ENCODE peak calls at places on chromosomes 1 and 21, in six cellular contexts. V is HepG2, M is HCT116, F is K562, R is H1, E is GM12878. C is an unnamed sample.
A peak's percentile ranks its signal among the peaks of the same experiment; 100 is the strongest.

GRCh38 chr1:7281821-7282220 is 489.3 kb upstream of the VAMP3 start:
- DNase-seq in F (no peak), M (no peak), E (no peak), V (no peak), R (no peak), C (no peak)

GRCh38 chr1:46699670-46700069 is 19.2 kb downstream of the EFCAB14 start:
- DNase-seq in E (no peak), V (no peak), M (no peak), R (no peak), F (no peak), C (no peak)

GRCh38 chr21:38819051-38819718 is 13.5 kb downstream of the ETS2 start:
- DNase-seq in F (no peak), M (no peak), V (no peak), R (no peak), E (no peak), C (no peak)

GRCh38 chr1:161044535-161044907 is 1.3 kb downstream of the USF1 start:
- DNase-seq in M (no peak), V (no peak), R (no peak), F (no peak), E (no peak), C (no peak)

GRCh38 chr1:9251501-9251900 is 16.9 kb downstream of the H6PD start:
- DNase-seq in M (no peak), F (no peak), E (no peak), V (no peak), R (no peak), C (no peak)

GRCh38 chr1:225794954-225795353 is 15.0 kb upstream of the EPHX1 start:
- DNase-seq in M (no peak), F (no peak), E (no peak), R (no peak), V (no peak), C (no peak)

GRCh38 chr21:42538479-42539275 is 25.0 kb downstream of the SLC37A1 start:
- DNase-seq in V (no peak), R (no peak), E (no peak), F (no peak), M (no peak), C (no peak)

GRCh38 chr1:78587213-78587612 is 33.0 kb upstream of the IFI44L start:
- DNase-seq in R (no peak), M (no peak), V (no peak), E (no peak), F (no peak), C (no peak)

GRCh38 chr1:235979716-235980338 is 85.1 kb downstream of the NID1 start:
- DNase-seq in F (no peak), E (no peak), M (no peak), R (no peak), V (no peak), C (no peak)

GRCh38 chr1:183227963-183228649 is 42.0 kb downstream of the LAMC2 start:
- DNase-seq in V (peak; percentile 30), E (no peak), M (peak; percentile 26), R (peak; percentile 88), F (peak; percentile 71), C (peak; percentile 78)

GRCh38 chr21:28240586-28240985 is 752.1 kb downstream of the LTN1 start:
- DNase-seq in R (no peak), F (no peak), E (no peak), M (no peak), V (no peak), C (no peak)

GRCh38 chr1:206859082-206859491 is 6.3 kb upstream of the IL20 start:
- DNase-seq in F (no peak), V (no peak), M (no peak), R (no peak), E (no peak), C (no peak)

GRCh38 chr21:45965084-45965826 is 16.3 kb upstream of the COL6A1 start:
- DNase-seq in M (no peak), F (no peak), R (no peak), V (no peak), E (no peak), C (no peak)

GRCh38 chr1:158398818-158399502 is at the start of gene OR10T2:
- DNase-seq in E (no peak), V (no peak), F (no peak), M (no peak), R (no peak), C (no peak)

GRCh38 chr1:245179706-245180105 is 24.9 kb downstream of the KIF26B start:
- DNase-seq in V (no peak), R (no peak), F (no peak), M (no peak), E (no peak), C (no peak)

GRCh38 chr1:241591317-241591716 is 48.9 kb downstream of the CHML start:
- DNase-seq in V (no peak), M (no peak), F (no peak), R (no peak), E (no peak), C (peak; percentile 23)

GRCh38 chr1:54125671-54126070 is 27.1 kb downstream of the CDCP2 start:
- DNase-seq in E (no peak), M (no peak), V (peak; percentile 32), F (no peak), R (no peak), C (no peak)

GRCh38 chr1:108877858-108878257 is 1.1 kb downstream of the GPSM2 start:
- DNase-seq in M (no peak), R (no peak), F (no peak), V (no peak), E (no peak), C (no peak)

GRCh38 chr1:227891955-227892871 is 55.5 kb downstream of the WNT9A start:
- DNase-seq in M (no peak), F (no peak), E (no peak), R (peak; percentile 50), V (no peak), C (no peak)

GRCh38 chr1:37761416-37762095 is 3.4 kb downstream of the EPHA10 start:
- DNase-seq in E (no peak), R (no peak), V (no peak), F (no peak), M (no peak), C (no peak)

GRCh38 chr1:206006946-206007345 is 3.8 kb upstream of the RAB7B start:
- DNase-seq in F (no peak), V (no peak), E (no peak), R (no peak), M (no peak), C (no peak)

GRCh38 chr1:59699227-59699847 is 115.4 kb upstream of the HOOK1 start:
- DNase-seq in V (peak; percentile 48), E (no peak), M (peak; percentile 15), R (no peak), F (peak; percentile 53), C (peak; percentile 47)

GRCh38 chr1:232884262-232884661 is 66.1 kb upstream of the NTPCR start:
- DNase-seq in E (no peak), V (no peak), M (no peak), F (no peak), R (no peak), C (no peak)

GRCh38 chr1:110477041-110477440 is 26.1 kb downstream of the PROK1 start:
- DNase-seq in F (peak; percentile 42), M (peak; percentile 90), R (no peak), E (no peak), V (peak; percentile 13), C (no peak)

GRCh38 chr1:215181518-215181917 is 99.0 kb downstream of the KCNK2 start:
- DNase-seq in R (no peak), E (no peak), M (no peak), F (no peak), V (peak; percentile 1), C (no peak)

GRCh38 chr1:77977989-77978292 is 931 bp downstream of the FUBP1 start:
- DNase-seq in V (no peak), F (no peak), R (no peak), E (no peak), M (no peak), C (no peak)

GRCh38 chr1:21547876-21548275 is 38.7 kb downstream of the ALPL start:
- DNase-seq in R (no peak), E (no peak), V (no peak), F (no peak), M (no peak), C (no peak)
- TF ChIP-seq YY1 in R (no peak), E (no peak), V (no peak), F (no peak), M (no peak), C (no peak)

DNA sequence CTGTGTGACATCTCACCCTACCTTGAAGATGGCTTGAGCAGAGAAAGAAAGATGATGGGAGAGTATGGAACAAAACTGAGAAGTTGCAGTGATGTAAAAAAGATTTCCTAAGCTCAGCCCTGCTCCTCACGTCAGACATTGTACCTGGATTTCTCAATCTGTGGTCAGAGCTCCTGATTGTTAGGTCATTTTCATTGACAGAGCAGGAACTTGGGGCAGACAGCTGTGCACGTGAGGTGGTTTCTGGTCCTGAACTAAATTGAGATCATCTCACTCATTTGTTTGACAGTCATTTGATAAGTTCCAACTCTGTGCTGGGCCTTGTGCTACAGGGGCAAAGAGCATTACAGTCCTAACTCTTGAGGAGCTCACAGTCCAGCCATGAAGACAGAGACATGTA is 10.2 kb downstream of the TRAF3IP3 start:
- DNase-seq in V (no peak), E (no peak), M (no peak), R (no peak), F (no peak), C (no peak)
- TF ChIP-seq ZNF274 in V (no peak), E (no peak), M (no peak), R (no peak), F (no peak), C (no peak)

GRCh38 chr1:116006486-116006964 is 30.2 kb downstream of the SLC22A15 start:
- DNase-seq in V (no peak), E (peak; percentile 26), F (no peak), R (no peak), M (no peak), C (no peak)
- TF ChIP-seq YY1 in V (no peak), E (no peak), F (no peak), R (no peak), M (no peak), C (no peak)

GRCh38 chr1:203086992-203087763 is 1.4 kb upstream of the MYOG start:
- DNase-seq in E (no peak), F (no peak), R (peak; percentile 39), V (no peak), M (no peak), C (peak; percentile 27)
- TF ChIP-seq ZNF274 in E (no peak), F (no peak), R (no peak), V (no peak), M (no peak), C (no peak)

DNA sequence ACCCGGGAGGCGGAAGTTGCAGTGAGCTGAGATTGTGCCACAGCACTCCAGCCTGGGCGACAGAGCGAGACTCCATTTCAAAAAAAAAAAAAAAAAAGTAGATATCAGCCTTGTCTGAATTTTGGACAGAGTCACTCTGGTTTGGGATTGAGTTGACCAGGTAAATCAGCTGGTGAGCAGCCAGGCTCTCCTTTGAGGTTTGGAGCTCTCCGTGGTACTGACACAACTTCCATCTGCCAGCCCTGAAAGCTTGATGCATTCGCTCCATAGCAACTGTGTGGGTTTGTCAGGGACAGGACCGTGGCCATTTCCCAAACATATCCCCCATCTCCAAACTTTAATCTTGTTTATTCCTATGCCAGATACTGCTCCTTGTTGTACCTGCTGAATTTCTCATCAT is 155.2 kb downstream of the DMRTA2 start:
- DNase-seq in V (peak; percentile 6), M (no peak), F (peak; percentile 27), R (peak; percentile 78), E (no peak), C (peak; percentile 57)
- TF ChIP-seq YY1 in V (no peak), M (no peak), F (no peak), R (no peak), E (no peak), C (no peak)